ENCODE peak calls at places on chromosome 11, in nine cellular contexts. One of them, this sample, is unnamed.

GRCh38 chr11:59865031-59865430 is 1.3 kb downstream of the TCN1 start:
- DNase-seq in NCI-H345: no peak
- DNase-seq in EL: no peak
- DNase-seq in gastrocnemius medialis: no peak
- DNase-seq in body of pancreas: peak
- DNase-seq in T-helper 2 cell: no peak
- DNase-seq in activated T-helper 1 cell treated with Interleukin-2 at 50 U/mL for 16 hours: no peak
- DNase-seq in activated T-helper 9 cell treated with anti-CD3 and anti-CD28 coated beads, Interleukin-2, amount 50 U/mL, for 16 hours: no peak
- DNase-seq in coronary artery: no peak
- DNase-seq in this sample: no peak

GRCh38 chr11:117071344-117071787 is 26.9 kb downstream of the SIK3 start:
- DNase-seq in NCI-H345: peak
- DNase-seq in EL: peak
- DNase-seq in gastrocnemius medialis: peak
- DNase-seq in body of pancreas: peak
- DNase-seq in T-helper 2 cell: no peak
- DNase-seq in activated T-helper 1 cell treated with Interleukin-2 at 50 U/mL for 16 hours: no peak
- DNase-seq in activated T-helper 9 cell treated with anti-CD3 and anti-CD28 coated beads, Interleukin-2, amount 50 U/mL, for 16 hours: no peak
- DNase-seq in coronary artery: no peak
- DNase-seq in this sample: no peak

GRCh38 chr11:6968816-6969215 is 42.6 kb downstream of the ZNF215 start:
- DNase-seq in NCI-H345: no peak
- DNase-seq in EL: peak
- DNase-seq in gastrocnemius medialis: no peak
- DNase-seq in body of pancreas: no peak
- DNase-seq in T-helper 2 cell: no peak
- DNase-seq in activated T-helper 1 cell treated with Interleukin-2 at 50 U/mL for 16 hours: no peak
- DNase-seq in activated T-helper 9 cell treated with anti-CD3 and anti-CD28 coated beads, Interleukin-2, amount 50 U/mL, for 16 hours: no peak
- DNase-seq in coronary artery: no peak
- DNase-seq in this sample: no peak

GRCh38 chr11:1879342-1879940 is 12.3 kb downstream of the PRR33 start:
- DNase-seq in NCI-H345: no peak
- DNase-seq in EL: no peak
- DNase-seq in gastrocnemius medialis: no peak
- DNase-seq in body of pancreas: no peak
- DNase-seq in T-helper 2 cell: no peak
- DNase-seq in activated T-helper 1 cell treated with Interleukin-2 at 50 U/mL for 16 hours: no peak
- DNase-seq in activated T-helper 9 cell treated with anti-CD3 and anti-CD28 coated beads, Interleukin-2, amount 50 U/mL, for 16 hours: no peak
- DNase-seq in coronary artery: peak
- DNase-seq in this sample: no peak

GRCh38 chr11:12043959-12044772 is 35.7 kb upstream of the DKK3 start:
- DNase-seq in NCI-H345: peak
- DNase-seq in EL: peak
- DNase-seq in gastrocnemius medialis: peak
- DNase-seq in body of pancreas: peak
- DNase-seq in T-helper 2 cell: peak
- DNase-seq in activated T-helper 1 cell treated with Interleukin-2 at 50 U/mL for 16 hours: peak
- DNase-seq in activated T-helper 9 cell treated with anti-CD3 and anti-CD28 coated beads, Interleukin-2, amount 50 U/mL, for 16 hours: peak
- DNase-seq in coronary artery: peak
- DNase-seq in this sample: peak

GRCh38 chr11:63871962-63872832 is 33.3 kb downstream of the MARK2 start:
- DNase-seq in NCI-H345: peak
- DNase-seq in EL: peak
- DNase-seq in gastrocnemius medialis: peak
- DNase-seq in body of pancreas: peak
- DNase-seq in T-helper 2 cell: no peak
- DNase-seq in activated T-helper 1 cell treated with Interleukin-2 at 50 U/mL for 16 hours: no peak
- DNase-seq in activated T-helper 9 cell treated with anti-CD3 and anti-CD28 coated beads, Interleukin-2, amount 50 U/mL, for 16 hours: peak
- DNase-seq in coronary artery: peak
- DNase-seq in this sample: peak

GRCh38 chr11:45872513-45873356 is 12.7 kb upstream of the MAPK8IP1 start:
- DNase-seq in NCI-H345: peak
- DNase-seq in EL: peak
- DNase-seq in gastrocnemius medialis: no peak
- DNase-seq in body of pancreas: peak
- DNase-seq in T-helper 2 cell: no peak
- DNase-seq in activated T-helper 1 cell treated with Interleukin-2 at 50 U/mL for 16 hours: no peak
- DNase-seq in activated T-helper 9 cell treated with anti-CD3 and anti-CD28 coated beads, Interleukin-2, amount 50 U/mL, for 16 hours: no peak
- DNase-seq in coronary artery: no peak
- DNase-seq in this sample: peak

GRCh38 chr11:77172666-77172982 is 44.6 kb downstream of the MYO7A start:
- DNase-seq in NCI-H345: no peak
- DNase-seq in EL: no peak
- DNase-seq in gastrocnemius medialis: no peak
- DNase-seq in body of pancreas: no peak
- DNase-seq in T-helper 2 cell: no peak
- DNase-seq in activated T-helper 1 cell treated with Interleukin-2 at 50 U/mL for 16 hours: no peak
- DNase-seq in activated T-helper 9 cell treated with anti-CD3 and anti-CD28 coated beads, Interleukin-2, amount 50 U/mL, for 16 hours: no peak
- DNase-seq in coronary artery: no peak
- DNase-seq in this sample: no peak

GRCh38 chr11:2138075-2138435 is 1.1 kb downstream of the IGF2 start:
- DNase-seq in NCI-H345: no peak
- DNase-seq in EL: no peak
- DNase-seq in gastrocnemius medialis: no peak
- DNase-seq in body of pancreas: no peak
- DNase-seq in T-helper 2 cell: no peak
- DNase-seq in activated T-helper 1 cell treated with Interleukin-2 at 50 U/mL for 16 hours: no peak
- DNase-seq in activated T-helper 9 cell treated with anti-CD3 and anti-CD28 coated beads, Interleukin-2, amount 50 U/mL, for 16 hours: no peak
- DNase-seq in coronary artery: no peak
- DNase-seq in this sample: no peak

GRCh38 chr11:129737535-129738230 is 78.0 kb upstream of the TMEM45B start:
- DNase-seq in NCI-H345: no peak
- DNase-seq in EL: no peak
- DNase-seq in gastrocnemius medialis: no peak
- DNase-seq in body of pancreas: no peak
- DNase-seq in T-helper 2 cell: no peak
- DNase-seq in activated T-helper 1 cell treated with Interleukin-2 at 50 U/mL for 16 hours: no peak
- DNase-seq in activated T-helper 9 cell treated with anti-CD3 and anti-CD28 coated beads, Interleukin-2, amount 50 U/mL, for 16 hours: no peak
- DNase-seq in coronary artery: peak
- DNase-seq in this sample: no peak

GRCh38 chr11:44094260-44094868 is 1.1 kb upstream of the EXT2 start:
- DNase-seq in NCI-H345: peak
- DNase-seq in EL: peak
- DNase-seq in gastrocnemius medialis: peak
- DNase-seq in body of pancreas: peak
- DNase-seq in T-helper 2 cell: peak
- DNase-seq in activated T-helper 1 cell treated with Interleukin-2 at 50 U/mL for 16 hours: peak
- DNase-seq in activated T-helper 9 cell treated with anti-CD3 and anti-CD28 coated beads, Interleukin-2, amount 50 U/mL, for 16 hours: peak
- DNase-seq in coronary artery: no peak
- DNase-seq in this sample: peak

GRCh38 chr11:14506532-14506931 is 6.9 kb upstream of the COPB1 start:
- DNase-seq in NCI-H345: no peak
- DNase-seq in EL: peak
- DNase-seq in gastrocnemius medialis: no peak
- DNase-seq in body of pancreas: no peak
- DNase-seq in T-helper 2 cell: no peak
- DNase-seq in activated T-helper 1 cell treated with Interleukin-2 at 50 U/mL for 16 hours: no peak
- DNase-seq in activated T-helper 9 cell treated with anti-CD3 and anti-CD28 coated beads, Interleukin-2, amount 50 U/mL, for 16 hours: no peak
- DNase-seq in coronary artery: no peak
- DNase-seq in this sample: no peak